ENCODE peak calls at places on chromosomes 12 and 14, in nine cellular contexts. Y is A549, R is kidney, B is heart right ventricle, H is right atrium auricular region, M is tibial artery, D is endothelial cell of umbilical vein, N is heart left ventricle, I is mesendoderm. L is an unnamed sample. For H3K4me1, the result is how much of the 10 kb centered on the place peaks cover.

GRCh38 chr12:3002636-3003035 is 43.4 kb downstream of the TEAD4 start:
- DNase-seq in R (peak), Y (no peak), B (no peak), D (no peak), N (no peak), M (no peak), H (no peak), I (no peak), L (no peak)

GRCh38 chr14:47959753-47960152 is 284.3 kb upstream of the MDGA2 start:
- DNase-seq in D (peak), Y (no peak), B (no peak), R (no peak), H (no peak), I (no peak), N (no peak), M (no peak), L (no peak)

GRCh38 chr12:76552343-76552938 is 7.1 kb downstream of the OSBPL8 start:
- DNase-seq in Y (no peak), I (no peak), H (no peak), M (no peak), R (no peak), D (no peak), B (no peak), N (no peak), L (no peak)

GRCh38 chr14:69592923-69593677 is 18.3 kb upstream of the SUSD6 start:
- DNase-seq in B (no peak), M (no peak), R (no peak), I (no peak), Y (no peak), N (no peak), H (peak), D (no peak), L (no peak)

GRCh38 chr12:72612171-72612570 is 340.0 kb downstream of the TRHDE start:
- DNase-seq in B (no peak), D (no peak), I (peak), R (no peak), M (no peak), Y (no peak), N (no peak), H (no peak), L (no peak)

GRCh38 chr12:40105265-40105514 is 691 bp downstream of the SLC2A13 start:
- DNase-seq in B (no peak), Y (no peak), H (peak), M (peak), D (no peak), R (peak), N (no peak), I (no peak), L (peak)

GRCh38 chr12:91289881-91290280 is 107.3 kb upstream of the DCN start:
- DNase-seq in I (no peak), D (peak), M (no peak), N (no peak), Y (no peak), H (no peak), R (no peak), B (no peak), L (no peak)

GRCh38 chr14:76591270-76591669 is 170.0 kb upstream of the VASH1 start:
- DNase-seq in R (no peak), D (no peak), B (no peak), N (no peak), H (no peak), M (no peak), I (no peak), Y (no peak), L (no peak)

GRCh38 chr12:132143328-132144071 is 619 bp downstream of the DDX51 start:
- DNase-seq in R (no peak), I (no peak), N (peak), B (no peak), D (no peak), M (no peak), Y (no peak), H (no peak), L (no peak)

GRCh38 chr12:65200007-65200665 is 30.8 kb downstream of the LEMD3 start:
- DNase-seq in H (no peak), I (no peak), M (no peak), B (no peak), R (no peak), D (peak), Y (no peak), N (no peak), L (no peak)

GRCh38 chr12:42237052-42237852 is 796 bp downstream of the YAF2 start:
- DNase-seq in I (peak), M (peak), Y (peak), H (peak), R (peak), B (peak), D (peak), N (peak), L (peak)

GRCh38 chr12:51328587-51328986 is 4.6 kb upstream of the BIN2 start:
- DNase-seq in B (no peak), H (no peak), I (no peak), R (no peak), Y (no peak), M (no peak), D (no peak), N (no peak), L (no peak)

GRCh38 chr14:64704145-64704742 is at the start of gene PLEKHG3:
- DNase-seq in R (peak), H (no peak), Y (peak), B (peak), D (peak), N (peak), M (peak), I (peak), L (peak)

GRCh38 chr14:58072288-58073071 is 79.5 kb downstream of the ARMH4 start:
- DNase-seq in M (peak), H (no peak), B (no peak), D (peak), N (no peak), Y (peak), I (peak), R (no peak), L (peak)

GRCh38 chr12:104514127-104514810 is 57.5 kb downstream of the CHST11 start:
- DNase-seq in N (no peak), H (no peak), I (no peak), R (no peak), B (peak), D (no peak), Y (no peak), M (no peak), L (no peak)

GRCh38 chr12:54378791-54379400 is 5.6 kb downstream of the ZNF385A start:
- DNase-seq in H (no peak), I (peak), M (no peak), D (peak), N (peak), R (peak), B (peak), Y (peak), L (no peak)

GRCh38 chr12:25014961-25015360 is 66.1 kb upstream of the BCAT1 start:
- DNase-seq in N (no peak), M (no peak), B (no peak), R (no peak), D (no peak), Y (no peak), H (no peak), I (no peak), L (no peak)
- H3K4me1 ChIP-seq in N (under half), M (under half), B (under half), R (under half), D (under half), Y (under half), H (under half), I (under half), L (under half)

GRCh38 chr12:57091633-57092528 is 3.0 kb downstream of the NAB2 start:
- DNase-seq in Y (no peak), D (no peak), M (no peak), B (no peak), R (no peak), N (no peak), I (no peak), H (no peak), L (no peak)
- H3K4me3 ChIP-seq in Y (no peak), D (no peak), M (no peak), B (peak), R (no peak), N (peak), I (no peak), H (no peak), L (no peak)

GRCh38 chr12:10030446-10030845 is at the start of gene CLEC9A:
- DNase-seq in I (no peak), N (no peak), Y (no peak), R (no peak), D (no peak), B (no peak), H (no peak), M (no peak), L (no peak)

GRCh38 chr12:10027311-10028099 is 3.0 kb upstream of the CLEC9A start:
- DNase-seq in Y (no peak), B (no peak), D (peak), H (no peak), I (no peak), M (no peak), N (no peak), R (no peak), L (no peak)

GRCh38 chr12:10031771-10032175 is 1.3 kb downstream of the CLEC9A start:
- DNase-seq in M (no peak), H (no peak), B (no peak), I (peak), D (peak), R (no peak), Y (no peak), N (no peak), L (no peak)

GRCh38 chr12:10033783-10034381 is 3.4 kb downstream of the CLEC9A start:
- DNase-seq in N (no peak), R (no peak), H (no peak), D (peak), B (no peak), Y (no peak), I (no peak), M (no peak), L (no peak)

DNA sequence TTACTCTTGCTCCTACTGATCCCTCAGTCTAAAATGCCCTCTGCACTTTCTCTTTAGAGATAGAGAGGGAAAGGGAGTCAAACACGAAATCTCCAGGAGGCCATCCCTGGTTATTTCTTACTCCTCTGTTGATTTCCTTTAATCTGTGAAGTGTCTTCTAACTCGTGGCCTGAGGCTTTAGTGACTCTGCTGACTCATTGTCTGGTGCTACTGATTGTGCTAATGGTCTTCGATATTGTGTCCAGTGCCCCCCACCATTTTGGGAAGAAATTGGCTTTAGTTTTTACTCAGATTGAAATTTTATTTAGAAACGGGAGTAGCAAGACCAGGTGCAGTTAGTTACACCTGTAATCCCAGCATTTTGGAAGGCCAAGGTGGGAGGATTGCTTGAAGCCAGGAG is 836 bp downstream of the CLEC9A start:
- DNase-seq in N (no peak), R (no peak), B (no peak), I (peak), H (no peak), Y (no peak), M (no peak), D (no peak), L (no peak)
- H3K27ac ChIP-seq in N (no peak), R (no peak), B (no peak), I (no peak), H (no peak), Y (peak), M (no peak), D (peak), L (no peak)

GRCh38 chr14:54574528-54574927 is 7.6 kb downstream of the SAMD4A start:
- DNase-seq in N (no peak), Y (no peak), D (no peak), I (no peak), B (no peak), R (no peak), H (no peak), M (no peak), L (no peak)

GRCh38 chr14:54577977-54578376 is 11.0 kb downstream of the SAMD4A start:
- DNase-seq in N (no peak), R (no peak), H (no peak), M (no peak), D (peak), I (no peak), Y (peak), B (no peak), L (no peak)

GRCh38 chr14:54579606-54580005 is 12.7 kb downstream of the SAMD4A start:
- DNase-seq in D (peak), R (no peak), M (no peak), Y (peak), B (no peak), H (no peak), I (no peak), N (no peak), L (no peak)

GRCh38 chr14:54580933-54581332 is 14.0 kb downstream of the SAMD4A start:
- DNase-seq in H (no peak), R (no peak), D (no peak), N (no peak), B (no peak), M (no peak), I (no peak), Y (no peak), L (no peak)

DNA sequence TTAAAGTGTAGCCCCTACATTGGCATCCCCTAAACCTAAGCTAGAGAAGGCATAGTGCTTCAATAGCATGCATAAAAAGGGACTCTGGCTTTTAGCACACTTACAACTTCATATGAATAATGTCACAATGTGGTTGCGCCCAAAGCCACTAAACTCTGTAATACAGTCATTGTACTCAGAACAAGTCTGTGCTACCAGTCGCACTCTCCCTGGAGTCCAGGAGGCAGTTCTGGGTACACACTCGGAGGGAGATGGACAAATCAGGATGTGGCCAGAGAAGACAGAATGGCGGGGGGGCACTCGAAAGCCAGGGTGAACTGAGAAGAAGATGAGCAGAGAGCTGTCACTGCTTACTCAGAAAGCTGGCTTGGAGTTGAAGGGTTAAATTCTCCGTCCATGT is 10.6 kb downstream of the SAMD4A start:
- DNase-seq in H (no peak), D (no peak), R (no peak), N (no peak), B (no peak), M (no peak), I (no peak), Y (no peak), L (no peak)
- H3K4me1 ChIP-seq in H (under half), D (under half), R (under half), N (half or more), B (under half), M (under half), I (under half), Y (under half), L (under half)

GRCh38 chr14:22426711-22427110 is 162.3 kb downstream of the DAD1 start:
- DNase-seq in H (no peak), R (no peak), D (no peak), I (no peak), N (no peak), Y (no peak), M (no peak), B (no peak), L (no peak)

GRCh38 chr14:22428681-22429315 is 160.2 kb downstream of the DAD1 start:
- DNase-seq in B (no peak), N (no peak), R (no peak), I (no peak), M (no peak), Y (no peak), H (no peak), D (peak), L (no peak)

GRCh38 chr14:22429546-22429945 is 159.5 kb downstream of the DAD1 start:
- DNase-seq in I (no peak), Y (no peak), R (no peak), B (no peak), M (no peak), H (no peak), D (no peak), N (no peak), L (no peak)

GRCh38 chr14:22423958-22424357 is 165.1 kb downstream of the DAD1 start:
- DNase-seq in D (no peak), I (no peak), B (no peak), R (no peak), M (no peak), Y (no peak), H (no peak), N (no peak), L (no peak)

GRCh38 chr14:22427771-22428228 is 161.2 kb downstream of the DAD1 start:
- DNase-seq in Y (peak), R (no peak), H (peak), D (no peak), N (no peak), M (peak), B (no peak), I (peak), L (peak)
- H3K4me3 ChIP-seq in Y (peak), R (no peak), H (no peak), D (no peak), N (peak), M (no peak), B (no peak), I (no peak), L (no peak)

GRCh38 chr14:95497561-95498011 is 18.9 kb downstream of the SYNE3 start:
- DNase-seq in N (no peak), M (peak), R (peak), H (no peak), D (no peak), I (no peak), Y (no peak), B (no peak), L (no peak)
- H3K27ac ChIP-seq in N (peak), M (no peak), R (no peak), H (no peak), D (no peak), I (no peak), Y (no peak), B (peak), L (no peak)

DNA sequence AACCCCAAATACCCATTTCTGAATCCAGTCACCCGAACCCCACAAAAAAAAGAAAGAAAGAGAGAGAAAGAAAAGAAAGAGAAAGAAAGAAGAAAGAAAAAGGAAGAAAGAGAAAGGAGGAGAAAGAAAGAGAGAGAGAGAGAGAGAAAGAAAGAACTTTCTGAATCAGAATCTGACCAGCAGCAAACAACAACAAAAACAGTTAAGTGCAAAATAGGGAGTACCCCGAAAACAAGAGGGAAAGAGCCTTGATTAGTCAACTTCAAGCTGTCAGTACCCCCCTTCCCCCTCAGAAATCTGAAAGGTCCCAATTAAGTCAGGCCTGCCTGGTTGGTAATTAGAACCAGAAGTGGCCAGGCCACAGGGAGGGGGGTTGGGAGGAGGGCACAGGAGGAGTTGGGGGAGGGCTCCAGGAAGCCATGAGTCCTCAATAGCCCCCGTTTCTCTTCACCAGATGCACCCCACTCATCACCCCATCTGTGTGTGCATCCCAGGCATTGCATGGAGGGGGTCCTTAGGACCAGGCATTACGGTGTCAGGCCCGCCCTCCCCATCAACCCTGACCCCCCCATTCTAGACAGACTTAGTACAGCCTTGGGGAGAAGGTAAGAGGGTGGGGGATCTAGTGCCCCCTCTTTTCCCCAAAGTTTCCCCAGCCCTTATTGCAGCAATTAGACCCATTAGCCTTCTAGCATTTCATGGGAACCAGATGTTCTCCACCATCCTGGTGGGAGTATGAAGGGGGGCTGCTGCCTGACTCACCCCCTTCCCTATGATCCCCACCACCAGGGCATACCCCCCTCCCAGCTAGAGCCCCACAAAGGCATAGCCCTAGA is 9.6 kb downstream of the RARG start:
- DNase-seq in R (peak), H (no peak), Y (no peak), I (no peak), N (no peak), M (no peak), B (no peak), D (no peak), L (no peak)
- H3K4me1 ChIP-seq in R (under half), H (under half), Y (half or more), I (under half), N (half or more), M (half or more), B (under half), D (under half), L (under half)

DNA sequence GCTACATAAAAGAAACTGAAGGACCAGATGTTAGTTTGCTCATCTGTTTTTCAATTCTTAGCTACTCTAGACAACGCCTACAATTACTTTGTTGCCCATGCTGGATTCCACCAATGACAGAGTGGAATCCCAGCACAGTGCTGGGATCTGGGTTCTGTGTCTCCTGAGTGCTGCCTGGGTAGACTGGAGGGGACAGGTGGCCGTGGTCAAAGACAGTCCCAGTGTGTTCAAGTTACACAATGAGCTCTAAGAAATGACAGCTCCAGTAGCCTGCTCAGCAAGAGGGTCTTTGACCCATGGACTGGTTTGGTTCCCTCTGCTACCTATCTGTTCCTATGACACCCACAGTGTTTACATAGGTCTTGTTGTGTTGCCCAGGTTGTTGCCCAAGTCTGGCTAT is 38.5 kb downstream of the C2CD5 start:
- DNase-seq in B (no peak), R (no peak), I (no peak), Y (no peak), H (no peak), D (no peak), N (no peak), M (no peak), L (no peak)
- H3K4me3 ChIP-seq in B (no peak), R (no peak), I (no peak), Y (no peak), H (no peak), D (no peak), N (no peak), M (no peak), L (no peak)

DNA sequence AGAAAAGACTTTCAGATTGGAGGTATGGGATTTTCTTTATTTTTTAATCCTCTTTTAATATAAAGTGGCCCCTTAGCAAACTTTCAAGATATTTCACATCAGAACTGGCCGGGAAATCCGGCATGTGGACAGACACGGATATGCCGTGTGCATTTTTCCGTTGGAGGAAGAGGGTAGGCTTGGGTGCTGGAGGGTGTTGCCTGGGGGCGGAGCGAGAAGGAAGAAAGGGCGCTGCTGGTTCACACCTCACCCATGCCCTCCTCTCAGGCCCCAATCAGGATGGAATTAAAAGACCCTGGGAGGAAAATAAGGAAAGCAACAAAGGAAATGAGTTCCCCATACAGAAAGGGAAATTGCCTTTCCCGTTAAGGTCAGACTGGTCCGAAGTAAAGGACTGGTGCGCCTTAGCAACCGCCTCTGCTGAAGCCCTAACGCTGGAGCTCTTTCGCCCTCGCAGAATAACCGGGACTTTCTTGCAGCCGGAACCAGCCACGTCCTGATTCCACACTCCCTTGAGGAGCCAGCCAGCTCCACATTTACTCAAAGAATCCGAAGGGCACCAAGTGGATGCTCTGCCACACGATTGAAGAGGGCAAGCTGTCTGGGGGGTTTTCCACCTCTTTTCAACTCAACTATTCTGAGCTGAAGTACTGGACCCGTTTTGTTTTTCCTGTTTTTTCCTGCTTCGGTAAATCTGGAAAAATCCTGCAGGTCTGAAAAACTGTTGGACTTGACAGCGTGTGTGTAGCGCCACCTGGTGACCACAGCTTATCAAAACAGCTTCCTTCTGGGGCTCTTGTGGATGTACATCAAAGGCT is 37.8 kb upstream of the BCL2L14 start:
- DNase-seq in Y (peak), R (peak), M (peak), D (peak), N (no peak), H (peak), B (peak), I (peak), L (peak)
- H3K27ac ChIP-seq in Y (peak), R (no peak), M (peak), D (peak), N (peak), H (peak), B (peak), I (no peak), L (peak)

GRCh38 chr12:96247567-96247962 is 53.4 kb downstream of the ELK3 start:
- DNase-seq in R (no peak), N (no peak), B (no peak), H (peak), M (no peak), D (no peak), Y (no peak), I (no peak), L (no peak)
- H3K4me1 ChIP-seq in R (under half), N (under half), B (under half), H (under half), M (under half), D (under half), Y (under half), I (under half), L (under half)